ENCODE peak calls at places on chromosomes 3 and 15, in eight cellular contexts. One of them, this sample, is unnamed.

GRCh38 chr3:12591456-12591855 is 34.6 kb downstream of the MKRN2 start:
- DNase-seq in ovary: no peak
- DNase-seq in A549: no peak
- DNase-seq in endodermal cell: no peak
- DNase-seq in mammary epithelial cell: no peak
- DNase-seq in suprapubic skin: no peak
- DNase-seq in coronary artery: no peak
- DNase-seq in cardiac muscle cell: no peak
- DNase-seq in this sample: no peak

GRCh38 chr15:61987824-61988223 is 72.4 kb downstream of the VPS13C start:
- DNase-seq in endodermal cell: no peak
- DNase-seq in suprapubic skin: no peak
- DNase-seq in cardiac muscle cell: no peak
- DNase-seq in mammary epithelial cell: no peak
- DNase-seq in ovary: no peak
- DNase-seq in coronary artery: no peak
- DNase-seq in A549: no peak
- DNase-seq in this sample: no peak

GRCh38 chr3:38627956-38628355 is 21.5 kb downstream of the SCN5A start:
- DNase-seq in coronary artery: no peak
- DNase-seq in ovary: no peak
- DNase-seq in endodermal cell: peak; percentile 95
- DNase-seq in cardiac muscle cell: peak; percentile 61
- DNase-seq in A549: peak; percentile 37
- DNase-seq in mammary epithelial cell: no peak
- DNase-seq in suprapubic skin: no peak
- DNase-seq in this sample: no peak

GRCh38 chr3:174218011-174218410 is 641.1 kb upstream of the NAALADL2 start:
- DNase-seq in suprapubic skin: no peak
- DNase-seq in coronary artery: no peak
- DNase-seq in A549: no peak
- DNase-seq in endodermal cell: no peak
- DNase-seq in mammary epithelial cell: no peak
- DNase-seq in cardiac muscle cell: no peak
- DNase-seq in ovary: no peak
- DNase-seq in this sample: no peak

GRCh38 chr3:45134758-45135521 is 11.2 kb downstream of the CDCP1 start:
- DNase-seq in mammary epithelial cell: no peak
- DNase-seq in cardiac muscle cell: no peak
- DNase-seq in A549: no peak
- DNase-seq in coronary artery: no peak
- DNase-seq in suprapubic skin: no peak
- DNase-seq in endodermal cell: no peak
- DNase-seq in ovary: no peak
- DNase-seq in this sample: no peak

GRCh38 chr3:41117398-41117870 is 81.9 kb upstream of the CTNNB1 start:
- DNase-seq in suprapubic skin: peak; percentile 90
- DNase-seq in A549: no peak
- DNase-seq in ovary: peak; percentile 52
- DNase-seq in cardiac muscle cell: peak; percentile 64
- DNase-seq in endodermal cell: peak; percentile 47
- DNase-seq in mammary epithelial cell: peak; percentile 98
- DNase-seq in coronary artery: peak; percentile 77
- DNase-seq in this sample: peak; percentile 79

GRCh38 chr3:105367063-105367405 is 325 bp downstream of the ALCAM start:
- DNase-seq in coronary artery: peak; percentile 78
- DNase-seq in cardiac muscle cell: peak; percentile 34
- DNase-seq in suprapubic skin: peak; percentile 63
- DNase-seq in endodermal cell: no peak
- DNase-seq in A549: peak; percentile 18
- DNase-seq in ovary: peak; percentile 54
- DNase-seq in mammary epithelial cell: no peak
- DNase-seq in this sample: peak; percentile 20

GRCh38 chr3:16177962-16178627 is 3.6 kb downstream of the GALNT15 start:
- DNase-seq in suprapubic skin: peak; percentile 85
- DNase-seq in endodermal cell: peak; percentile 96
- DNase-seq in mammary epithelial cell: peak; percentile 62
- DNase-seq in A549: peak; percentile 72
- DNase-seq in ovary: peak; percentile 94
- DNase-seq in cardiac muscle cell: peak; percentile 86
- DNase-seq in coronary artery: peak; percentile 85
- DNase-seq in this sample: peak; percentile 89

GRCh38 chr3:31958721-31959152 is 22.3 kb downstream of the OSBPL10 start:
- DNase-seq in coronary artery: no peak
- DNase-seq in cardiac muscle cell: no peak
- DNase-seq in endodermal cell: no peak
- DNase-seq in A549: no peak
- DNase-seq in mammary epithelial cell: no peak
- DNase-seq in suprapubic skin: no peak
- DNase-seq in ovary: no peak
- DNase-seq in this sample: no peak

GRCh38 chr3:122858373-122858772 is 63.5 kb downstream of the SLC49A4 start:
- DNase-seq in coronary artery: no peak
- DNase-seq in endodermal cell: no peak
- DNase-seq in ovary: no peak
- DNase-seq in cardiac muscle cell: no peak
- DNase-seq in suprapubic skin: no peak
- DNase-seq in A549: no peak
- DNase-seq in mammary epithelial cell: peak; percentile 32
- DNase-seq in this sample: no peak

GRCh38 chr15:25786040-25786439 is 77.1 kb downstream of the ATP10A start:
- DNase-seq in suprapubic skin: no peak
- DNase-seq in ovary: no peak
- DNase-seq in mammary epithelial cell: no peak
- DNase-seq in coronary artery: no peak
- DNase-seq in endodermal cell: no peak
- DNase-seq in cardiac muscle cell: no peak
- DNase-seq in A549: no peak
- DNase-seq in this sample: no peak

GRCh38 chr15:25785643-25786029 is 77.5 kb downstream of the ATP10A start:
- DNase-seq in ovary: peak; percentile 23
- DNase-seq in endodermal cell: no peak
- DNase-seq in mammary epithelial cell: no peak
- DNase-seq in cardiac muscle cell: no peak
- DNase-seq in coronary artery: no peak
- DNase-seq in suprapubic skin: no peak
- DNase-seq in A549: no peak
- DNase-seq in this sample: no peak

GRCh38 chr15:25789206-25789605 is 73.9 kb downstream of the ATP10A start:
- DNase-seq in cardiac muscle cell: no peak
- DNase-seq in suprapubic skin: peak; percentile 67
- DNase-seq in A549: no peak
- DNase-seq in coronary artery: no peak
- DNase-seq in endodermal cell: no peak
- DNase-seq in ovary: peak; percentile 31
- DNase-seq in mammary epithelial cell: no peak
- DNase-seq in this sample: no peak

GRCh38 chr15:25787855-25788521 is 75.1 kb downstream of the ATP10A start:
- DNase-seq in coronary artery: no peak
- DNase-seq in mammary epithelial cell: no peak
- DNase-seq in suprapubic skin: peak; percentile 29
- DNase-seq in endodermal cell: no peak
- DNase-seq in A549: peak; percentile 48
- DNase-seq in ovary: peak; percentile 53
- DNase-seq in cardiac muscle cell: no peak
- DNase-seq in this sample: no peak

GRCh38 chr15:25787381-25787780 is 75.7 kb downstream of the ATP10A start:
- DNase-seq in cardiac muscle cell: no peak
- DNase-seq in mammary epithelial cell: no peak
- DNase-seq in ovary: peak; percentile 13
- DNase-seq in coronary artery: no peak
- DNase-seq in A549: no peak
- DNase-seq in suprapubic skin: peak; percentile 54
- DNase-seq in endodermal cell: no peak
- DNase-seq in this sample: no peak
- TF ChIP-seq CTCF in cardiac muscle cell: no peak
- TF ChIP-seq CTCF in mammary epithelial cell: no peak
- TF ChIP-seq CTCF in ovary: no peak
- TF ChIP-seq CTCF in coronary artery: no peak
- TF ChIP-seq CTCF in A549: no peak
- TF ChIP-seq CTCF in suprapubic skin: no peak
- TF ChIP-seq CTCF in endodermal cell: no peak
- TF ChIP-seq CTCF in this sample: no peak

GRCh38 chr3:64943861-64944260 is 256.1 kb upstream of the ADAMTS9 start:
- DNase-seq in cardiac muscle cell: no peak
- DNase-seq in suprapubic skin: no peak
- DNase-seq in ovary: no peak
- DNase-seq in coronary artery: no peak
- DNase-seq in mammary epithelial cell: no peak
- DNase-seq in endodermal cell: no peak
- DNase-seq in A549: no peak
- DNase-seq in this sample: no peak
- H3K27ac ChIP-seq in cardiac muscle cell: no peak overlapping the region
- H3K27ac ChIP-seq in suprapubic skin: no peak overlapping the region
- H3K27ac ChIP-seq in ovary: peak overlapping the region; percentile 6
- H3K27ac ChIP-seq in coronary artery: peak overlapping the region; percentile 7
- H3K27ac ChIP-seq in mammary epithelial cell: no peak overlapping the region
- H3K27ac ChIP-seq in endodermal cell: no peak overlapping the region
- H3K27ac ChIP-seq in A549: no peak overlapping the region
- H3K27ac ChIP-seq in this sample: no peak overlapping the region

DNA sequence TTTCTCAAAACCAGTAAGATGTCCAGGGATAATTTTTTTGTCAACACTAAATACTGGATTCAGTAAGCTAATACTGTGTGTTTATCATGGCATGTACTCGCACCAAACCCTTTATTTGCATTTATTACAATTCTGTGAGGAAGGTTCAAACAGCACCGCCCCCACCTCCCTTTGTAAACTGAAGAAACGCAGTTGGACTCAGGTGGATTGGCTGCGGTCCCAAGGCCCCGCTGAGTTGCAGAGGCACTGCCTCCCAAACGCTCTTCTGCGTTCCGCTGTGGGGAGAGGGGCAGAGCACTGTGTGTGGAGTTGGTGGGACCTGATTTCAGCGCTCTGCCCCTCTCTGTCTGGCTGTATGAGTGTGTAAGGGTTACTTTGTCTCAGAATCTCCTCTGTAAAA is 1.2 kb downstream of the RCCD1 start:
- DNase-seq in ovary: peak; percentile 59
- DNase-seq in mammary epithelial cell: no peak
- DNase-seq in suprapubic skin: no peak
- DNase-seq in endodermal cell: no peak
- DNase-seq in coronary artery: no peak
- DNase-seq in A549: no peak
- DNase-seq in cardiac muscle cell: no peak
- DNase-seq in this sample: no peak
- H3K4me3 ChIP-seq in ovary: no peak overlapping the region
- H3K4me3 ChIP-seq in mammary epithelial cell: no peak overlapping the region
- H3K4me3 ChIP-seq in suprapubic skin: peak overlapping the region; percentile 72
- H3K4me3 ChIP-seq in endodermal cell: peak overlapping the region; percentile 88
- H3K4me3 ChIP-seq in coronary artery: no peak overlapping the region
- H3K4me3 ChIP-seq in A549: peak overlapping the region; percentile 83
- H3K4me3 ChIP-seq in cardiac muscle cell: no peak overlapping the region
- H3K4me3 ChIP-seq in this sample: no peak overlapping the region

GRCh38 chr15:51939216-51939615 is 32.4 kb downstream of the LEO1 start:
- DNase-seq in coronary artery: no peak
- DNase-seq in cardiac muscle cell: no peak
- DNase-seq in ovary: no peak
- DNase-seq in mammary epithelial cell: no peak
- DNase-seq in endodermal cell: no peak
- DNase-seq in A549: no peak
- DNase-seq in suprapubic skin: no peak
- DNase-seq in this sample: no peak

GRCh38 chr15:51938286-51938685 is 33.3 kb downstream of the LEO1 start:
- DNase-seq in ovary: no peak
- DNase-seq in endodermal cell: no peak
- DNase-seq in suprapubic skin: no peak
- DNase-seq in cardiac muscle cell: no peak
- DNase-seq in A549: no peak
- DNase-seq in mammary epithelial cell: peak; percentile 23
- DNase-seq in coronary artery: no peak
- DNase-seq in this sample: no peak

GRCh38 chr15:51935466-51936118 is 36.0 kb downstream of the LEO1 start:
- DNase-seq in mammary epithelial cell: no peak
- DNase-seq in suprapubic skin: no peak
- DNase-seq in ovary: no peak
- DNase-seq in A549: no peak
- DNase-seq in endodermal cell: no peak
- DNase-seq in cardiac muscle cell: no peak
- DNase-seq in coronary artery: no peak
- DNase-seq in this sample: no peak

GRCh38 chr15:51931638-51932037 is 39.9 kb downstream of the LEO1 start:
- DNase-seq in suprapubic skin: no peak
- DNase-seq in A549: no peak
- DNase-seq in cardiac muscle cell: no peak
- DNase-seq in ovary: no peak
- DNase-seq in coronary artery: no peak
- DNase-seq in mammary epithelial cell: peak; percentile 67
- DNase-seq in endodermal cell: no peak
- DNase-seq in this sample: no peak

GRCh38 chr15:51936119-51936478 is 35.5 kb downstream of the LEO1 start:
- DNase-seq in A549: no peak
- DNase-seq in ovary: no peak
- DNase-seq in suprapubic skin: no peak
- DNase-seq in mammary epithelial cell: no peak
- DNase-seq in endodermal cell: peak; percentile 63
- DNase-seq in cardiac muscle cell: peak; percentile 13
- DNase-seq in coronary artery: no peak
- DNase-seq in this sample: no peak
- TF ChIP-seq CTCF in A549: peak; percentile 20
- TF ChIP-seq CTCF in ovary: no peak
- TF ChIP-seq CTCF in suprapubic skin: no peak
- TF ChIP-seq CTCF in mammary epithelial cell: no peak
- TF ChIP-seq CTCF in endodermal cell: peak; percentile 54
- TF ChIP-seq CTCF in cardiac muscle cell: no peak
- TF ChIP-seq CTCF in coronary artery: no peak
- TF ChIP-seq CTCF in this sample: no peak

GRCh38 chr3:52495777-52496602 is 852 bp downstream of the STAB1 start:
- DNase-seq in A549: no peak
- DNase-seq in suprapubic skin: no peak
- DNase-seq in cardiac muscle cell: no peak
- DNase-seq in mammary epithelial cell: peak; percentile 9
- DNase-seq in coronary artery: no peak
- DNase-seq in ovary: no peak
- DNase-seq in endodermal cell: no peak
- DNase-seq in this sample: no peak
- H3K27ac ChIP-seq in A549: no peak overlapping the region
- H3K27ac ChIP-seq in suprapubic skin: peak overlapping the region; percentile 80
- H3K27ac ChIP-seq in cardiac muscle cell: no peak overlapping the region
- H3K27ac ChIP-seq in mammary epithelial cell: no peak overlapping the region
- H3K27ac ChIP-seq in coronary artery: peak overlapping the region; percentile 85
- H3K27ac ChIP-seq in ovary: no peak overlapping the region
- H3K27ac ChIP-seq in endodermal cell: peak overlapping the region; percentile 66
- H3K27ac ChIP-seq in this sample: no peak overlapping the region

DNA sequence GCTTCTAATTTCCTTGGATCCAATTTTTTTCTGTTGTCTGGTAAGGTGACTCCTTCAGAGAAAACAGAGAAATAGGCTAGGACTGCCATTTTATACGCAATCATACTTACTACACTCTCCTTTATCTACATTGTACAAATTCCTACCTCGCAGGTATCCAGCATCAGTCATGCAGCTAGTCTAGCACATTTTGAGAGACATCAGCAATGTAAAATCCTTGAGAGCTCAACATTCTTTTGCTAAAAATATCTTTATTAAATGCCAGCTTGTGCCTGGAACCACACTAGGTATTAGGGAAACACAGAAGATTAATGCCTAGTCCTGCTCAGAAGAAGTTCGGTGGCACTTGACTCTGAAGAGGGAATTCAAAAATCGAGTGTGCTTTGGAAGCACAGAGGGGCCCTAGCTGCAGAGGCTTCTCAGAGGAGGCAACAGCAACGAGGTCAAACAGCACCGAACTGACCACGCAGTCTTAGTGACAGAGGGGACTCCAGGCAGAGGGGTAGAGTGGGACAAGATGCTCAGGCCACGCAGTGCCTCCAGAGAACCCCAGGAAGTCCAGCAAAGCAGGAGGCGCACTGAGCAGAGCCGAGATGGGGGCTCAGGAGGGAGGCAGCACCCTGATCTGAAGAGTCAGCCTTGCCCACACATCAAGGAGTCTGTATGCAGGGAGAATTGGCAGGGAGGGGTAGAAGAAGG is 3.5 kb downstream of the FAM174B start:
- DNase-seq in cardiac muscle cell: no peak
- DNase-seq in coronary artery: peak; percentile 26
- DNase-seq in mammary epithelial cell: no peak
- DNase-seq in suprapubic skin: no peak
- DNase-seq in A549: no peak
- DNase-seq in endodermal cell: peak; percentile 54
- DNase-seq in ovary: no peak
- DNase-seq in this sample: no peak
- H3K4me3 ChIP-seq in cardiac muscle cell: no peak overlapping the region
- H3K4me3 ChIP-seq in coronary artery: no peak overlapping the region
- H3K4me3 ChIP-seq in mammary epithelial cell: no peak overlapping the region
- H3K4me3 ChIP-seq in suprapubic skin: no peak overlapping the region
- H3K4me3 ChIP-seq in A549: no peak overlapping the region
- H3K4me3 ChIP-seq in endodermal cell: peak overlapping the region; percentile 79
- H3K4me3 ChIP-seq in ovary: no peak overlapping the region
- H3K4me3 ChIP-seq in this sample: no peak overlapping the region

This sample was measured in dorsolateral prefrontal cortex.